ENCODE peak calls at places on chromosomes 7 and 10, in ten cellular contexts. M is CD8-positive, alpha-beta T cell; Q is heart right ventricle; X is right lobe of liver; D is right cardiac atrium; S is esophagus squamous epithelium; V is fibroblast of lung; L is Peyer's patch; K is neural progenitor cell; G is psoas muscle. E is an unnamed sample. For H3K4me1 and H3K9me3, the result is how much of the 10 kb centered on the place peaks cover.

GRCh38 chr7:77537136-77537594 is at the start of gene PTPN12:
- DNase-seq in M (no peak), Q (no peak), X (peak), D (no peak), S (no peak), V (no peak), L (no peak), K (no peak), G (no peak), E (no peak)

GRCh38 chr10:106255111-106255510 is 909.4 kb downstream of the SORCS1 start:
- DNase-seq in M (no peak), Q (no peak), X (no peak), D (no peak), S (no peak), V (no peak), L (no peak), K (no peak), G (no peak), E (no peak)

GRCh38 chr7:7802531-7802930 is 84.1 kb upstream of the RPA3 start:
- DNase-seq in M (no peak), Q (no peak), X (no peak), D (no peak), S (no peak), V (no peak), L (no peak), K (no peak), G (no peak), E (no peak)

GRCh38 chr10:80471715-80472233 is 17.7 kb downstream of the TSPAN14 start:
- DNase-seq in M (no peak), Q (no peak), X (no peak), D (no peak), S (no peak), V (no peak), L (no peak), K (no peak), G (no peak), E (no peak)

GRCh38 chr10:89122431-89123066 is 84.6 kb downstream of the CH25H start:
- DNase-seq in M (no peak), Q (no peak), X (no peak), D (no peak), S (no peak), V (peak), L (no peak), K (no peak), G (no peak), E (no peak)

GRCh38 chr10:73859441-73860049 is 14.8 kb downstream of the CAMK2G start:
- DNase-seq in M (no peak), Q (no peak), X (no peak), D (no peak), S (no peak), V (no peak), L (no peak), K (no peak), G (no peak), E (no peak)

GRCh38 chr7:55787796-55788195 is 74.8 kb downstream of the SEPTIN14 start:
- DNase-seq in M (no peak), Q (no peak), X (no peak), D (no peak), S (no peak), V (no peak), L (no peak), K (no peak), G (no peak), E (no peak)

GRCh38 chr7:30770936-30771858 is at the start of gene MINDY4:
- DNase-seq in M (peak), Q (peak), X (peak), D (peak), S (no peak), V (peak), L (peak), K (peak), G (peak), E (peak)

GRCh38 chr10:1626410-1626809 is 110.9 kb downstream of the ADARB2 start:
- DNase-seq in M (no peak), Q (no peak), X (no peak), D (no peak), S (no peak), V (no peak), L (no peak), K (no peak), G (no peak), E (no peak)

GRCh38 chr7:100983451-100984187 is 14.3 kb downstream of the MUC12 start:
- DNase-seq in M (no peak), Q (no peak), X (no peak), D (no peak), S (no peak), V (peak), L (peak), K (no peak), G (no peak), E (peak)

GRCh38 chr10:132711618-132712051 is 74.3 kb downstream of the NKX6-2 start:
- DNase-seq in M (no peak), Q (peak), X (peak), D (peak), S (no peak), V (no peak), L (no peak), K (no peak), G (peak), E (peak)

GRCh38 chr7:120064565-120064964 is 208.4 kb upstream of the KCND2 start:
- DNase-seq in M (no peak), Q (no peak), X (no peak), D (no peak), S (no peak), V (peak), L (no peak), K (no peak), G (no peak), E (no peak)

GRCh38 chr7:2517004-2517403 is 2.6 kb upstream of the LFNG start:
- DNase-seq in M (no peak), Q (no peak), X (no peak), D (no peak), S (no peak), V (peak), L (no peak), K (peak), G (no peak), E (no peak)

GRCh38 chr7:116524609-116525297 is at the start of gene CAV1:
- DNase-seq in M (no peak), Q (peak), X (peak), D (peak), S (no peak), V (peak), L (peak), K (peak), G (peak), E (peak)

GRCh38 chr7:116524221-116524608 is 621 bp upstream of the CAV1 start:
- DNase-seq in M (no peak), Q (no peak), X (no peak), D (no peak), S (no peak), V (no peak), L (no peak), K (no peak), G (no peak), E (no peak)

GRCh38 chr7:116526897-116527296 is 2.1 kb downstream of the CAV1 start:
- DNase-seq in M (no peak), Q (no peak), X (no peak), D (no peak), S (no peak), V (no peak), L (no peak), K (no peak), G (no peak), E (no peak)

GRCh38 chr7:116525913-116526857 is 1.3 kb downstream of the CAV1 start:
- DNase-seq in M (peak), Q (peak), X (peak), D (peak), S (no peak), V (peak), L (peak), K (peak), G (peak), E (peak)

GRCh38 chr7:116525298-116525912 is 569 bp downstream of the CAV1 start:
- DNase-seq in M (no peak), Q (peak), X (peak), D (peak), S (no peak), V (no peak), L (peak), K (peak), G (peak), E (peak)
- H3K4me1 ChIP-seq in M (under half), Q (under half), X (under half), D (under half), S (under half), V (under half), L (under half), K (under half), G (under half), E (under half)

GRCh38 chr7:99381664-99382075 is 7.1 kb downstream of the ARPC1B start:
- DNase-seq in M (no peak), Q (peak), X (peak), D (peak), S (no peak), V (no peak), L (no peak), K (no peak), G (no peak), E (no peak)

GRCh38 chr7:99380823-99381663 is 6.5 kb downstream of the ARPC1B start:
- DNase-seq in M (peak), Q (no peak), X (no peak), D (peak), S (peak), V (no peak), L (no peak), K (no peak), G (no peak), E (no peak)

GRCh38 chr7:99375070-99375807 is 709 bp downstream of the ARPC1B start:
- DNase-seq in M (peak), Q (peak), X (peak), D (peak), S (no peak), V (peak), L (peak), K (peak), G (peak), E (peak)

GRCh38 chr7:99380032-99380822 is 5.7 kb downstream of the ARPC1B start:
- DNase-seq in M (no peak), Q (no peak), X (no peak), D (peak), S (no peak), V (peak), L (no peak), K (no peak), G (no peak), E (peak)

GRCh38 chr7:99379043-99379577 is 4.6 kb downstream of the ARPC1B start:
- DNase-seq in M (no peak), Q (peak), X (peak), D (peak), S (no peak), V (peak), L (no peak), K (no peak), G (peak), E (peak)
- H3K4me3 ChIP-seq in M (peak), Q (peak), X (peak), D (no peak), S (peak), V (peak), L (no peak), K (no peak), G (peak), E (peak)

DNA sequence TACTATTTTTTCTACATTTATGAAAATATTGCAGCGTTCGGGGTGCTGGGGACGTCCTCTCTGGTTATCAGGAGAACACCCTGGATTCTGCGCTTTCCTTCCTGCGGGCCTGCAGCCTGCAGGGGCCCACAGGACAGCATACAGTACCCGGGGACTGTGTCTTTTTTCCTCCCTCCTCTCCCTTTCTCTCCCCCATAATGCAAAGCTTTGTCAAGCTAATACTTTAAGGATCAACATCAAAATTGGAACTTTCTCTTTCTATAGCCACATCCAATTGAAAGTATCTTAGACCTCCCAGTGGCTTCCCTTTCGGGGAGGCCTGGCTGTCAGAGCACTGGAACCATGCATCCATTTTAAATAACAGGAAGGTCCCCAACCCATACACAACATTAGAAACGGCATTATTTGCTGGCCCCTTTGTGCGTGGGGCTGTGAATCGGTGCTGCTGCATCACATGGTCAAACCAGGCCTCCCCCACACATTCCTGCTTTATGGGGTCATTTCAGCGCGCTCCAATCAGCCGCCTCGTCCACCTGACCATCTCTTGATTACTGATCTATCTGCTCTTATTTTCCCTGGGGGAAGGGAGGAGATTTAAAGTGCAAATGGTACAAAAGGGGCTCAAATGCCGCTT is 505.1 kb downstream of the DNAJB6 start:
- DNase-seq in M (no peak), Q (no peak), X (no peak), D (no peak), S (no peak), V (peak), L (no peak), K (peak), G (no peak), E (no peak)
- H3K9me3 ChIP-seq in M (under half), Q (under half), X (under half), D (under half), S (under half), V (under half), L (under half), K (under half), G (under half), E (under half)

GRCh38 chr7:153835104-153835503 is 217.1 kb upstream of the DPP6 start:
- DNase-seq in M (no peak), Q (no peak), X (no peak), D (no peak), S (no peak), V (no peak), L (no peak), K (no peak), G (no peak), E (no peak)

GRCh38 chr7:153835712-153836265 is 216.4 kb upstream of the DPP6 start:
- DNase-seq in M (no peak), Q (no peak), X (no peak), D (no peak), S (no peak), V (no peak), L (no peak), K (no peak), G (no peak), E (no peak)

DNA sequence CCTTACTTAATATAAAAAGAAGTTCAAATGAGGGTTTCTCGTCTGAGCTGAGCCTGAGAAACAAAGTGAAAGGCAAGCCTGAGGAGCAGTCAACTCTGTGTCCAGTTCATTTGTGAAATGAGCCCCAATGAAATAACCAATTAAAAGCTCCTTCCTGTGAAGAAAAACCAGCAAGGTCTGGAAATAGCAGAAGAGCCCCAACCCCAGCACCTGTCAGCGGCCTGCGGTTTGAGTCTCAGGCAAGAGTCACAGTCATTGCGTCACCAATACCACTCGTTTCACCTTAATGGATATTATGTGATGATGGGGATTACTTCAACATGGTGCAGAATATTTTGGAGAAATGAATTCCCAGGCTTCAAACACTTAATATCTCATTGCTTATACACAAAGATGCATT is 211.3 kb upstream of the DPP6 start:
- DNase-seq in M (no peak), Q (no peak), X (no peak), D (no peak), S (no peak), V (no peak), L (no peak), K (no peak), G (no peak), E (no peak)
- H3K4me1 ChIP-seq in M (under half), Q (under half), X (under half), D (under half), S (under half), V (under half), L (under half), K (under half), G (under half), E (under half)

GRCh38 chr7:69896100-69896499 is 297.8 kb downstream of the AUTS2 start:
- DNase-seq in M (no peak), Q (no peak), X (no peak), D (no peak), S (no peak), V (peak), L (no peak), K (no peak), G (no peak), E (no peak)

GRCh38 chr7:69892790-69893189 is 294.5 kb downstream of the AUTS2 start:
- DNase-seq in M (no peak), Q (no peak), X (no peak), D (no peak), S (no peak), V (no peak), L (no peak), K (no peak), G (no peak), E (no peak)

GRCh38 chr7:69893915-69894314 is 295.6 kb downstream of the AUTS2 start:
- DNase-seq in M (no peak), Q (no peak), X (no peak), D (no peak), S (no peak), V (peak), L (no peak), K (peak), G (no peak), E (no peak)

GRCh38 chr7:69903410-69903809 is 305.1 kb downstream of the AUTS2 start:
- DNase-seq in M (no peak), Q (no peak), X (no peak), D (no peak), S (no peak), V (peak), L (no peak), K (no peak), G (no peak), E (no peak)

GRCh38 chr7:69898189-69898588 is 299.9 kb downstream of the AUTS2 start:
- DNase-seq in M (no peak), Q (no peak), X (no peak), D (no peak), S (no peak), V (no peak), L (no peak), K (no peak), G (no peak), E (no peak)
- H3K4me3 ChIP-seq in M (no peak), Q (no peak), X (no peak), D (no peak), S (no peak), V (no peak), L (no peak), K (no peak), G (no peak), E (no peak)

DNA sequence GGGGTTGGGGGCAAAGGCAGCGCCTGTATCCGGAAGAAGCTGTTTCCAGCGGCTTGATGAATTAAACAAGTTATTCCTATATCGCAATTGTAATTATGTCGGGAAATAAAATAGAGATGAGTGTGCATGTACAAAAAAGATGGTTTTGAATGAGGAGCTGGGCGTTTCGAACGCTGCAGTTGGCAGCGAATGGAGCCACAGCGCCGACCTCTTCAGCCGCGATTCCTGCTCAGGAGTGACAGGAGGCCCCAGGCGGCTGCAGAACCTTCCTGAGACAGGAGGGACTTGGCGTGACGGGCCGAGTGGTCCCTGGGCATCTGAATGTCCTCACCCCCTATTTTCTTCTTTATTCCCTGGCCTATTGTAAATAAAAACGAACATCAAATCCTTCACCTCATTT is 184.9 kb downstream of the DNAJB6 start:
- DNase-seq in M (no peak), Q (no peak), X (no peak), D (no peak), S (no peak), V (no peak), L (no peak), K (no peak), G (no peak), E (no peak)
- H3K9me3 ChIP-seq in M (under half), Q (under half), X (under half), D (under half), S (under half), V (under half), L (under half), K (under half), G (under half), E (under half)

DNA sequence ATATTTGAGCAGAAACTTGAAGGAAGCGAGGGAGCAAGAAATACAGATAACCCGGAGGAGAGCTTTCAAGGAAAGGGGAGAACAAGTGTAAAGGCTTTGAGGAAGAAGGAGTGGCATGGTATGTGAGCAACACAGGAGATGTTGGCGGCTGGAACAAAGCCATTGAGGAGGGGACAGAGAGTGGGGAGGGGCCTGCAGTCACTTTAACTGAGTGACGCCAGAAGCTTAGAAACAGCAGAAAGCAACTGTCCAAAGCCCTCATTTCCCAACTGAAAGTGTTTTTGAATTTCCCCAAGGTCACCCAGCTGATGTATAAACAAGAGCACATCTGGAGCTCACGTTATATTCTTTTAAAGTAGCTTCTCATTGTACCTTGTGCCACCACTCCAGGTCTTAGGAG is 19.1 kb downstream of the AUTS2 start:
- DNase-seq in M (no peak), Q (no peak), X (no peak), D (no peak), S (no peak), V (no peak), L (no peak), K (peak), G (no peak), E (no peak)
- H3K4me1 ChIP-seq in M (under half), Q (under half), X (under half), D (under half), S (under half), V (under half), L (under half), K (half or more), G (under half), E (under half)

DNA sequence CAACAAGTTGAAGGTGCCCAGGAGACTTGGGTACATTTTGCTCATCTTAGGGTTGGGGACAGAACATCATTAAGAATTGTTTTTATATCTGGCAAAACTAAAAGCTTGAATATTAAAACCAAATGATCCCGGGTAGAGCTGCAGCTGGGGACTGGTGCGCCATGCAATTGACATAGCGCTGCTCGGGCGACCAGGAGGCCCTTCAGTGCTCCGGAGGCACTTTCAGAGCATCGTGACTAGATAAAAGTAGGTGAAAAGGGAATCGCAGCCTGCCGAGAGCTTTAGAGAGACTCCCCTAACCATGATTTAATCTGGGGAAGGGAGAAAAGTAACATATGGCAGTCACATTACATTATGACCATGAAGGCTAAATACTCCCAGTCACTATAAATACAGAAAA is 21.4 kb downstream of the FOXK1 start:
- DNase-seq in M (no peak), Q (no peak), X (no peak), D (no peak), S (no peak), V (no peak), L (no peak), K (no peak), G (no peak), E (no peak)
- H3K4me3 ChIP-seq in M (no peak), Q (no peak), X (no peak), D (no peak), S (no peak), V (no peak), L (no peak), K (no peak), G (no peak), E (no peak)

DNA sequence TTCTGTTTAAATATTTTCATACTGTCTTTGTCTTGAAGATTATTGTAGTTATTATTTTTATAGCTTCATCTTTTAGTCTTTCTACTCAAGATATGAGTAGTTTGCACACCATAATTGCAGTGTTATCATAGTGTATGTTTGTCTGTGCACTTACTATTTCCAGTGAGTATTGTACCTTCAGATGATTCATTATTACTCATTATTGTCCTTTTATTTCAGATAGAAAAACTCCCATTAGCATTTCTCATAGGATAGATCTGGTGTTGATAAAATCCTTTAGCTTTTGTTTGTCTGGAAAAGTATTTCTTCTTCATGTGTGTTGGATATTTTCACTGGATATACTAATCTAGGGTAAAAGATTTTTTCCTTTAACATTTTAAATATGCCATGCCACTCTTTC is 646.2 kb upstream of the GRM3 start:
- DNase-seq in M (no peak), Q (no peak), X (no peak), D (no peak), S (no peak), V (peak), L (no peak), K (no peak), G (no peak), E (no peak)
- H3K9me3 ChIP-seq in M (under half), Q (under half), X (under half), D (under half), S (under half), V (under half), L (under half), K (under half), G (under half), E (under half)

GRCh38 chr10:101000602-101000991 is 989 bp downstream of the LZTS2 start:
- DNase-seq in M (no peak), Q (no peak), X (no peak), D (no peak), S (no peak), V (no peak), L (no peak), K (no peak), G (no peak), E (no peak)
- H3K4me1 ChIP-seq in M (under half), Q (under half), X (under half), D (under half), S (under half), V (under half), L (under half), K (under half), G (under half), E (half or more)